ENCODE peak calls at places on chromosomes 16 and 17, in four cellular contexts. E is GM12878, S is H1, K is HCT116. Y is an unnamed sample.

GRCh38 chr17:14061666-14062560 is 7.4 kb upstream of the COX10 start:
- DNase-seq in E (no peak), S (no peak), K (no peak), Y (no peak)

GRCh38 chr16:9522589-9522988 is 431.1 kb downstream of the HAPSTR1 start:
- DNase-seq in E (no peak), S (no peak), K (no peak), Y (no peak)

GRCh38 chr17:34781571-34782108 is 179.6 kb downstream of the CCT6B start:
- DNase-seq in E (no peak), S (no peak), K (no peak), Y (no peak)

GRCh38 chr17:33169580-33170285 is 123.4 kb downstream of the ASIC2 start:
- DNase-seq in E (no peak), S (no peak), K (no peak), Y (no peak)

GRCh38 chr17:50845260-50846147 is 10.1 kb downstream of the WFIKKN2 start:
- DNase-seq in E (no peak), S (no peak), K (no peak), Y (no peak)

GRCh38 chr17:15456972-15457722 is 10.3 kb downstream of the CDRT4 start:
- DNase-seq in E (no peak), S (no peak), K (no peak), Y (no peak)

GRCh38 chr16:13795131-13795530 is 124.8 kb upstream of the ERCC4 start:
- DNase-seq in E (no peak), S (no peak), K (no peak), Y (no peak)

GRCh38 chr16:28304214-28304613 is 11.9 kb downstream of the SBK1 start:
- DNase-seq in E (no peak), S (peak), K (no peak), Y (peak)

GRCh38 chr16:57955572-57955971 is 15.4 kb downstream of the CNGB1 start:
- DNase-seq in E (no peak), S (no peak), K (no peak), Y (no peak)

GRCh38 chr17:80785477-80786178 is 206.0 kb upstream of the CHMP6 start:
- DNase-seq in E (no peak), S (no peak), K (no peak), Y (no peak)

DNA sequence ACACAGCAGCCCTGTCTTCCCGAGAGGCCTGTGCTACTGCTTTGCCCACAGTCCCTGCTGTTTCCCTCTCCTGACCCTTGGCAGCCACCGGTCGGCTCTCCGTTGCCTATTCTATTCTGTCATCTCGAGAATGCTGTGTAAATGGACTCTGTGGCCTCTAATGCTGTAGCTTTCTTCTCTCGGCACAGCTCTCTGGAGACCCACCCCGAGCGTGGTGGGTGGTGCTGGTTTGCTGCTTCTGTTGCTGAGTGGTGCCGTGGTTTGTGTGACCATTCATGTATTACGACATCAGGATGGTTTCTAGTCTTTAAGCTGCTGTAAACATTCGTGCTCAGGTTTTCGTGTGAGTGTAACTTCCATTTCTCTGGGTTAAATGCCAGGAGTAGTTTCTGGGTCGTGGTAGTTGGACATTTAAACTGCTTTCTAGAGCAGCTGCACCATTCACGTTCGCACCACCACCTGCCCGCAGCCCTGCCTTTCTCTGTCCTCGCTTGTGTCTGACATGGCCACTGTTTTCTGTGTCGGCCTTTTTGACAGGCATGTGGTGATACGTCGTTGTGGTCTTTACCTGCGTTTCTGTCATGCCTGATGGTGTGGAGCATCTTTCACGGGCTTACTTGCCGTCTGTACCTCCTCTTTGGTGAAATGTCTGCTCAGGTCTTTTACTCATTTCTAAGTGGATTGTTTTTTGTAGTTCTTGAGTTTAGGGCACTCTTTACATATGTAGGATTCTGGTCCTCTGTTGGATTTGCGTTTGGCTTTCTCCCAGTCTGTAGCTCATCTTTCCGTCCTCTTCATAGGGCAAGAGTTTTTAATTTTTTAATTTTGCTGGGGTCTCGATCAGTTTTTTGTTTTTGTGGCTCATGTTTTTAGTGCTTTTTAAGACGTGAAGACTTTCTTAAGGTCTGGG is 47.7 kb upstream of the ZNF750 start:
- DNase-seq in E (no peak), S (no peak), K (no peak), Y (no peak)
- TF ChIP-seq EGR1 in E (no peak), S (no peak), K (no peak), Y (no peak)

GRCh38 chr17:57937492-57937891 is 17.7 kb downstream of the CUEDC1 start:
- DNase-seq in E (no peak), S (no peak), K (no peak), Y (no peak)
- TF ChIP-seq EGR1 in E (no peak), S (no peak), K (no peak), Y (no peak)

DNA sequence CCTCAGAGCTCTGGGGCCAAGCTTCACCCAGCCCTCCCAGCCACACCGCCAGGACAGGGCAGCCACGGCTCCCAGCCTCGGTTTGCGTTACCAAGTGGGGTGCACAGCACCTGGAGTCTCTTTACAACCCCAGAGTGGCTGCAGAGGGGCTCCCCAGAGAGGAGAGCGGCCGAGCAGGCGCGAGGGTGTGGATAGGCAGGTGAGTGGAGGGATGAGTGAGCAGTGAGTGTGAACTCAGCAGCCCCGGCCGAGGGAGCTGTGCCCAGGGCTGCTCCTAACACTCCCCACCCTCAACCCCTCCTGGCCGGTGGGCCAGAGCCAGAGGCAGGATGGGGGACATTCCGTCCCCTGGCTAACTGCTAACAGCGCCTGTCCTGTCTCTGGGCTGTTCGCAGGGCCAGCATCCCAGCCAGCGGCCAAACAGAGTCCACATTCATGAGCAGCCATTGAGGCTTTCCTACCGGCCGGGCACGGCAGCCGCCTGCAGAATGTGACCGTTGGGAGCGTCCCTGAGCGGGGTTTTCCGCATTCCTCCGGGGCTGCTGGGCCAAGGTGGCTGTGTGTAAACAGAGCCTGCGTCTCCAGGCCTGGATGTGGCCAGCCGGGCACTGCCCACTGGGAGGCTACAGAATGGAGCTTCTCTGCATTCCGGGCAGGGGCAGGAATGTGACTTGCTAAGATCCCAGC is 5.3 kb downstream of the ZNF469 start:
- DNase-seq in E (no peak), S (no peak), K (no peak), Y (no peak)
- TF ChIP-seq EGR1 in E (no peak), S (no peak), K (no peak), Y (no peak)

DNA sequence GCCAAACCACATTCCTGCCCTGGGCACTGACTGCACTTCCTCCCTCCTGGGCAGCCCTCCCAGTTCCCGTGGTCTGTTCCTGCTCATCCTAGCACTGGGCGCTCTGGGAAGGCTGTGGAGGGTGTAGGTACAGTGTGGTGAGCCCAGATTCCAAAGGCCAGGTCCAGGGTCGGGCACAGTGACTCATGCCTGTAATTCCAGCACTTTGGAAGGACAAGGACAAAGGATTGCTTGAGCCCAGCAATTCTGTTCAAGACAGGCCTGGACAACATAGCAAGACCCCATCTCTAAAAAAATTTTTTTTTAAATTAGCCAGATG is 30.6 kb downstream of the C16orf74 start:
- DNase-seq in E (no peak), S (no peak), K (no peak), Y (no peak)
- TF ChIP-seq EGR1 in E (no peak), S (no peak), K (no peak), Y (no peak)

GRCh38 chr17:4594406-4595349 is 10.3 kb downstream of the SMTNL2 start:
- DNase-seq in E (no peak), S (peak), K (no peak), Y (peak)
- TF ChIP-seq EGR1 in E (no peak), S (no peak), K (no peak), Y (no peak)

GRCh38 chr17:39666231-39666600 is 1.1 kb downstream of the TCAP start:
- DNase-seq in E (no peak), S (no peak), K (no peak), Y (no peak)
- TF ChIP-seq EGR1 in E (no peak), S (no peak), K (no peak), Y (no peak)

Y was measured in K562.